ENCODE peak calls at places on chromosomes 3 and 15, in seven cellular contexts. B is NCI-H345, P is epithelial cell of esophagus, U is SK-N-DZ, A is head of caudate nucleus, K is mucosa of gallbladder, O is body of pancreas. Z is an unnamed sample.

GRCh38 chr15:76056931-76057330 is 2.9 kb upstream of the TMEM266 start:
- DNase-seq in P (peak; percentile 88), O (no peak), K (no peak), B (no peak), U (no peak), A (no peak), Z (no peak)

GRCh38 chr15:43998607-43999006 is 171.8 kb downstream of the WDR76 start:
- DNase-seq in B (no peak), A (no peak), P (peak; percentile 43), O (peak; percentile 54), U (peak; percentile 21), K (peak; percentile 42), Z (no peak)

GRCh38 chr3:29307229-29307796 is 26.4 kb downstream of the RBMS3 start:
- DNase-seq in U (no peak), A (no peak), B (no peak), K (no peak), P (no peak), O (no peak), Z (no peak)

GRCh38 chr3:127206154-127206553 is 13.2 kb downstream of the PRR23E start:
- DNase-seq in O (no peak), P (no peak), B (no peak), A (no peak), K (peak; percentile 9), U (no peak), Z (no peak)

GRCh38 chr3:125128861-125129501 is 73.2 kb upstream of the HEG1 start:
- DNase-seq in A (peak; percentile 61), P (no peak), B (no peak), U (no peak), O (no peak), K (no peak), Z (no peak)

GRCh38 chr15:29805043-29805707 is 17.1 kb downstream of the TJP1 start:
- DNase-seq in U (no peak), B (no peak), O (no peak), P (peak; percentile 57), K (peak; percentile 59), A (peak; percentile 53), Z (no peak)

GRCh38 chr3:53259427-53260259 is 3.8 kb upstream of the TKT start:
- DNase-seq in K (no peak), O (no peak), A (no peak), B (no peak), P (no peak), U (peak; percentile 64), Z (no peak)

GRCh38 chr3:158381274-158381868 is 189.6 kb upstream of the MLF1 start:
- DNase-seq in O (no peak), A (no peak), K (no peak), P (peak; percentile 1), U (peak; percentile 15), B (no peak), Z (no peak)

GRCh38 chr3:13657660-13658435 is 108.9 kb downstream of the FBLN2 start:
- DNase-seq in U (peak; percentile 42), A (peak; percentile 71), O (peak; percentile 63), K (peak; percentile 51), P (peak; percentile 61), B (peak; percentile 30), Z (peak; percentile 64)

GRCh38 chr3:146542179-146542578 is 2.2 kb downstream of the PLSCR1 start:
- DNase-seq in K (no peak), B (no peak), P (no peak), A (no peak), O (no peak), U (no peak), Z (no peak)

GRCh38 chr3:180252683-180253082 is 215.9 kb upstream of the PEX5L start:
- DNase-seq in O (no peak), U (no peak), A (no peak), K (no peak), B (peak; percentile 74), P (peak; percentile 75), Z (no peak)

GRCh38 chr3:186432189-186432588 is 70.2 kb upstream of the DGKG start:
- DNase-seq in B (no peak), K (no peak), U (no peak), P (peak; percentile 45), A (no peak), O (no peak), Z (no peak)

GRCh38 chr3:159649951-159650350 is 338.7 kb upstream of the IL12A start:
- DNase-seq in K (no peak), A (no peak), O (no peak), P (no peak), U (no peak), B (no peak), Z (no peak)

GRCh38 chr15:31128919-31129768 is 27.6 kb upstream of the TRPM1 start:
- DNase-seq in P (peak; percentile 62), K (peak; percentile 74), U (peak; percentile 41), B (peak; percentile 47), O (peak; percentile 82), A (peak; percentile 79), Z (peak; percentile 69)

GRCh38 chr3:111352585-111352984 is 189.4 kb upstream of the CD96 start:
- DNase-seq in A (no peak), P (no peak), B (no peak), O (no peak), K (no peak), U (no peak), Z (no peak)

GRCh38 chr15:73048624-73049295 is 3.5 kb upstream of the NEO1 start:
- DNase-seq in P (no peak), B (no peak), U (no peak), A (no peak), K (no peak), O (no peak), Z (no peak)

GRCh38 chr3:107942244-107942643 is 148.6 kb downstream of the CD47 start:
- DNase-seq in K (no peak), O (no peak), P (peak; percentile 87), A (no peak), B (no peak), U (no peak), Z (no peak)

Z was measured in activated CD4-positive, alpha-beta T cell treated with anti-CD3 and anti-CD28 coated beads, Interleukin-2, amount 50 U/mL, for 4 hours.